ENCODE peak calls at places on chromosomes 3 and 15, in four cellular contexts. F, B, H and Y are unnamed samples.

GRCh38 chr15:62472616-62473299 is 307.7 kb upstream of the C2CD4B start:
- DNase-seq in F (no peak), B (no peak), H (no peak), Y (peak)

GRCh38 chr3:179760944-179761343 is 108.1 kb downstream of the USP13 start:
- DNase-seq in B (no peak), F (peak), H (peak), Y (no peak)

GRCh38 chr3:94065819-94066218 is 3.0 kb downstream of the NSUN3 start:
- DNase-seq in F (no peak), B (no peak), H (no peak), Y (no peak)

GRCh38 chr3:153903430-153903829 is 217.8 kb upstream of the ARHGEF26 start:
- DNase-seq in B (no peak), H (no peak), F (no peak), Y (no peak)

GRCh38 chr15:95486224-95486623 is 844.3 kb upstream of the NR2F2 start:
- DNase-seq in H (peak), F (peak), B (no peak), Y (no peak)

GRCh38 chr3:186275436-186275835 is 86.6 kb downstream of the DGKG start:
- DNase-seq in B (no peak), H (no peak), F (no peak), Y (no peak)

GRCh38 chr15:52256366-52256765 is 39.2 kb downstream of the MYO5C start:
- DNase-seq in H (peak), F (peak), B (peak), Y (peak)

GRCh38 chr15:51223771-51224229 is 114.6 kb downstream of the CYP19A1 start:
- DNase-seq in H (peak), F (peak), B (no peak), Y (no peak)

GRCh38 chr3:196641278-196642058 is 2.0 kb downstream of the NRROS start:
- DNase-seq in H (no peak), B (no peak), F (no peak), Y (no peak)

GRCh38 chr15:82663186-82663600 is 16.0 kb upstream of the CPEB1 start:
- DNase-seq in H (peak), B (peak), F (peak), Y (peak)

GRCh38 chr3:16300881-16301359 is 35.9 kb downstream of the OXNAD1 start:
- DNase-seq in H (no peak), F (no peak), B (peak), Y (no peak)

GRCh38 chr15:28786521-28786920 is 61.9 kb downstream of the GOLGA6L7 start:
- DNase-seq in B (no peak), H (peak), F (peak), Y (no peak)

GRCh38 chr3:176430244-176430893 is 766.9 kb downstream of the TBL1XR1 start:
- DNase-seq in B (peak), F (peak), H (peak), Y (peak)

GRCh38 chr3:53880396-53881345 is 1.3 kb downstream of the ACTR8 start:
- DNase-seq in B (no peak), H (peak), F (peak), Y (no peak)

GRCh38 chr15:89746386-89746974 is 4.6 kb downstream of the MESP1 start:
- DNase-seq in B (no peak), H (no peak), F (no peak), Y (no peak)

GRCh38 chr15:57354436-57355123 is 21.7 kb upstream of the CGNL1 start:
- DNase-seq in F (no peak), H (no peak), B (no peak), Y (no peak)

GRCh38 chr15:39553947-39554731 is 26.7 kb upstream of the THBS1 start:
- DNase-seq in B (no peak), F (no peak), H (no peak), Y (no peak)

GRCh38 chr3:104190681-104191080 is 1176.0 kb upstream of the ALCAM start:
- DNase-seq in F (no peak), H (no peak), B (no peak), Y (no peak)

GRCh38 chr15:69996842-69997478 is 100.8 kb downstream of the TLE3 start:
- DNase-seq in B (no peak), F (no peak), H (no peak), Y (no peak)

GRCh38 chr3:106510206-106510605 is 641.4 kb upstream of the CBLB start:
- DNase-seq in F (no peak), H (peak), B (no peak), Y (no peak)

GRCh38 chr15:56428821-56429458 is 36.0 kb downstream of the MNS1 start:
- DNase-seq in F (peak), B (peak), H (peak), Y (peak)

GRCh38 chr3:31226331-31226730 is 306.4 kb upstream of the STT3B start:
- DNase-seq in F (no peak), B (peak), H (no peak), Y (no peak)

GRCh38 chr3:196377321-196377720 is 39.1 kb upstream of the TM4SF19 start:
- DNase-seq in H (no peak), B (no peak), F (no peak), Y (no peak)

GRCh38 chr3:109952924-109953323 is 615.6 kb upstream of the DPPA4 start:
- DNase-seq in F (no peak), B (no peak), H (peak), Y (no peak)

GRCh38 chr3:134350266-134350665 is 24.0 kb downstream of the AMOTL2 start:
- DNase-seq in H (no peak), F (no peak), B (no peak), Y (no peak)

GRCh38 chr3:25663324-25664065 is 1.2 kb downstream of the TOP2B start:
- DNase-seq in B (peak), F (peak), H (no peak), Y (no peak)

GRCh38 chr3:141231923-141232861 is 567 bp downstream of the PXYLP1 start:
- DNase-seq in B (no peak), H (no peak), F (no peak), Y (peak)

GRCh38 chr3:186154641-186155040 is 45.8 kb upstream of the ETV5 start:
- DNase-seq in B (no peak), H (no peak), F (no peak), Y (no peak)

GRCh38 chr3:189172668-189173419 is 1.1 kb downstream of the TPRG1 start:
- DNase-seq in F (no peak), B (no peak), H (no peak), Y (no peak)

GRCh38 chr3:14133188-14133800 is 8.4 kb downstream of the TMEM43 start:
- DNase-seq in H (no peak), F (no peak), B (no peak), Y (no peak)

GRCh38 chr3:147906275-147906674 is 497.1 kb downstream of the ZIC1 start:
- DNase-seq in F (no peak), B (no peak), H (peak), Y (no peak)

GRCh38 chr3:37967252-37967881 is 23.2 kb upstream of the VILL start:
- DNase-seq in H (peak), B (peak), F (peak), Y (peak)

GRCh38 chr3:31462050-31462569 is 70.6 kb upstream of the STT3B start:
- DNase-seq in B (peak), H (no peak), F (no peak), Y (peak)

GRCh38 chr3:30779686-30780287 is 114.7 kb downstream of the GADL1 start:
- DNase-seq in B (peak), H (peak), F (no peak), Y (peak)

DNA sequence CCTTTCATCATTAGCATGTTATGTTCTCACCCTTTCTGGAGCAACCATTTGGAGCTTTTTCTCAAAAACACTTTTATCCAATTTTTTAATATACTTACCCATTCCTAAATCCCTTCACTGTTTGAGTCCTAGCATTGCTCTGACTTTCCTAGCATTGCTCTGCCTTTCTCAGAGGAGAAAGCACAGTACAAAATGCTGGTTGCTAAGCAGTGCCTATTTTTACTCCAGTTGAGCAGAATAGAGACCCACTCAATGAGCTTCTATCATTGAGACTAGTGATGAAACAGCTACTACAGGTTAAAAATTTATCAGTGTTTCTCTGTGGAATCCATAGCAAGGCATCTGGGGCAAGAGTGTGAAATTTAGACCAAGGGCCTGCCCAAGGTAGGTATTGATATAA is 21.8 kb upstream of the IL1RAP start:
- DNase-seq in F (no peak), B (no peak), H (no peak), Y (no peak)
- TF ChIP-seq CTCF in F (no peak), B (no peak), H (no peak), Y (no peak)

GRCh38 chr15:79218588-79219200 is 63.8 kb upstream of the ANKRD34C start:
- DNase-seq in B (no peak), F (no peak), H (peak), Y (no peak)
- TF ChIP-seq CTCF in B (no peak), F (peak), H (peak), Y (no peak)

DNA sequence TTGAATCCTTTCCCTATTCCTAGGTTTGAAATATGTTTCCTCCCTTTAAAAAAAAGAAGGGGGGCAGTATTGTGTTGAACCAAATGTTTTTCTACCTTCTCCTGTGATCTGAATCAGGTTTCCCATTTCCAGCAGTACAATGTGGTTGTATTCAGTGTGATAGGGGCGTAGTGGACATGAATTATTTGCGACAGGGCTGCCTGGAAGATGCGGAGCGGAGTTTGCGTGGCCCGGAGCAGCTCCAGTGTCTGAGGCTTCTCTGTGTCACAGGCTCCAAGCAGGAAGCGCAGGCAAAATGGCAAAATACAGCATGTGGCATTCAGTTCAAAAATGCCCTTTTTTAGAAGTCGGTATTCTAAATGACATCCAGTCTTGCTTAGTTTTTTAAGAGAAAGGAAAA is 154.4 kb downstream of the PGPEP1L start:
- DNase-seq in F (peak), B (peak), H (peak), Y (peak)
- TF ChIP-seq CTCF in F (no peak), B (no peak), H (no peak), Y (no peak)

GRCh38 chr3:160883373-160883772 is 127.3 kb downstream of the PPM1L start:
- DNase-seq in H (no peak), F (no peak), B (no peak), Y (no peak)
- TF ChIP-seq CTCF in H (no peak), F (no peak), B (no peak), Y (no peak)